ENCODE peak calls at places on chromosomes 16 and 17, in four cellular contexts. K is cerebellar nuclear complex, I is ELR, C is HEK293T. R is an unnamed sample.

GRCh38 chr16:50615891-50616290 is 65.2 kb downstream of the SNX20 start:
- DNase-seq in C (no peak), K (no peak), I (no peak), R (no peak)

GRCh38 chr16:83206426-83206825 is 579.7 kb downstream of the CDH13 start:
- DNase-seq in I (peak; percentile 52), K (no peak), C (no peak), R (no peak)

GRCh38 chr17:48995871-48996695 is 1.1 kb upstream of the IGF2BP1 start:
- DNase-seq in K (no peak), C (peak; percentile 86), I (peak; percentile 75), R (peak; percentile 75)

GRCh38 chr17:651596-651995 is 63.0 kb downstream of the VPS53 start:
- DNase-seq in K (no peak), C (no peak), I (no peak), R (no peak)

GRCh38 chr16:27083861-27084261 is 17.1 kb downstream of the C16orf82 start:
- DNase-seq in K (no peak), I (no peak), C (peak; percentile 48), R (no peak)

GRCh38 chr17:21285164-21286065 is 904 bp downstream of the MAP2K3 start:
- DNase-seq in C (no peak), I (peak; percentile 66), K (no peak), R (no peak)

GRCh38 chr16:51326131-51326856 is 175.2 kb upstream of the SALL1 start:
- DNase-seq in C (no peak), K (no peak), I (peak; percentile 67), R (no peak)

GRCh38 chr16:30688701-30689100 is 10.3 kb upstream of the SRCAP start:
- DNase-seq in C (no peak), I (no peak), K (no peak), R (no peak)

GRCh38 chr16:27374794-27375499 is 27.0 kb upstream of the IL21R start:
- DNase-seq in C (peak; percentile 86), I (peak; percentile 84), K (no peak), R (peak; percentile 79)

GRCh38 chr17:61201211-61201610 is 198.4 kb upstream of the TBX2 start:
- DNase-seq in I (peak; percentile 97), K (no peak), C (no peak), R (no peak)

GRCh38 chr17:17681744-17682292 is 560 bp downstream of the RAI1 start:
- DNase-seq in I (peak; percentile 59), C (no peak), K (no peak), R (no peak)

R was measured in HuH-7.5.